ENCODE peak calls at places on chromosomes 3 and 15, in four cellular contexts. One of them, this sample, is unnamed.

GRCh38 chr3:31543375-31543774 is 10.7 kb downstream of the STT3B start:
- DNase-seq in WTC11: no peak
- DNase-seq in A549: no peak
- DNase-seq in K562: no peak
- DNase-seq in this sample: no peak

GRCh38 chr3:40465111-40465407 is 7.9 kb downstream of the RPL14 start:
- DNase-seq in WTC11: no peak
- DNase-seq in A549: no peak
- DNase-seq in K562: no peak
- DNase-seq in this sample: no peak

GRCh38 chr15:39908186-39908585 is 11.9 kb downstream of the GPR176 start:
- DNase-seq in WTC11: no peak
- DNase-seq in A549: no peak
- DNase-seq in K562: no peak
- DNase-seq in this sample: no peak

GRCh38 chr3:188179006-188179966 is 25.3 kb downstream of the LPP start:
- DNase-seq in WTC11: no peak
- DNase-seq in A549: no peak
- DNase-seq in K562: no peak
- DNase-seq in this sample: no peak

GRCh38 chr15:57388199-57388863 is 12.0 kb downstream of the CGNL1 start:
- DNase-seq in WTC11: no peak
- DNase-seq in A549: no peak
- DNase-seq in K562: no peak
- DNase-seq in this sample: no peak

GRCh38 chr3:97817965-97818364 is 3.8 kb upstream of the CRYBG3 start:
- DNase-seq in WTC11: no peak
- DNase-seq in A549: no peak
- DNase-seq in K562: no peak
- DNase-seq in this sample: no peak

GRCh38 chr15:73859236-73859635 is 14.1 kb upstream of the TBC1D21 start:
- DNase-seq in WTC11: no peak
- DNase-seq in A549: no peak
- DNase-seq in K562: no peak
- DNase-seq in this sample: no peak

GRCh38 chr3:125008766-125009165 is 47.0 kb downstream of the HEG1 start:
- DNase-seq in WTC11: no peak
- DNase-seq in A549: no peak
- DNase-seq in K562: no peak
- DNase-seq in this sample: no peak

GRCh38 chr3:128240232-128240631 is 87.0 kb downstream of the EEFSEC start:
- DNase-seq in WTC11: no peak
- DNase-seq in A549: no peak
- DNase-seq in K562: no peak
- DNase-seq in this sample: no peak

GRCh38 chr15:39396979-39397615 is 183.8 kb upstream of the THBS1 start:
- DNase-seq in WTC11: no peak
- DNase-seq in A549: no peak
- DNase-seq in K562: peak; percentile 54
- DNase-seq in this sample: no peak

GRCh38 chr15:83099290-83099689 is 8.2 kb upstream of the TM6SF1 start:
- DNase-seq in WTC11: no peak
- DNase-seq in A549: no peak
- DNase-seq in K562: peak; percentile 28
- DNase-seq in this sample: no peak

GRCh38 chr3:12922299-12922698 is 80.9 kb upstream of the RPL32 start:
- DNase-seq in WTC11: no peak
- DNase-seq in A549: no peak
- DNase-seq in K562: no peak
- DNase-seq in this sample: no peak

GRCh38 chr3:47578119-47578630 is 490 bp downstream of the CSPG5 start:
- DNase-seq in WTC11: peak; percentile 42
- DNase-seq in A549: peak; percentile 29
- DNase-seq in K562: peak; percentile 91
- DNase-seq in this sample: no peak

GRCh38 chr15:51004103-51004536 is 90.6 kb downstream of the TNFAIP8L3 start:
- DNase-seq in WTC11: no peak
- DNase-seq in A549: no peak
- DNase-seq in K562: peak; percentile 84
- DNase-seq in this sample: no peak

GRCh38 chr3:128312271-128312670 is 154.4 kb downstream of the DNAJB8 start:
- DNase-seq in WTC11: no peak
- DNase-seq in A549: no peak
- DNase-seq in K562: no peak
- DNase-seq in this sample: no peak

GRCh38 chr3:25429960-25430941 is 2.2 kb downstream of the RARB start:
- DNase-seq in WTC11: no peak
- DNase-seq in A549: no peak
- DNase-seq in K562: no peak
- DNase-seq in this sample: no peak

GRCh38 chr15:50064674-50065073 is 54.4 kb downstream of the ATP8B4 start:
- DNase-seq in WTC11: no peak
- DNase-seq in A549: no peak
- DNase-seq in K562: no peak
- DNase-seq in this sample: no peak

GRCh38 chr3:127113571-127113891 is 79.4 kb upstream of the PRR23E start:
- DNase-seq in WTC11: no peak
- DNase-seq in A549: no peak
- DNase-seq in K562: no peak
- DNase-seq in this sample: peak; percentile 95

GRCh38 chr15:59553879-59554735 is 57.5 kb upstream of the GCNT3 start:
- DNase-seq in WTC11: no peak
- DNase-seq in A549: peak; percentile 57
- DNase-seq in K562: no peak
- DNase-seq in this sample: peak; percentile 100

GRCh38 chr3:172259191-172259590 is 189.1 kb downstream of the GHSR start:
- DNase-seq in WTC11: no peak
- DNase-seq in A549: no peak
- DNase-seq in K562: no peak
- DNase-seq in this sample: no peak

GRCh38 chr3:169966951-169967915 is 626 bp downstream of the SEC62 start:
- DNase-seq in WTC11: peak; percentile 66
- DNase-seq in A549: peak; percentile 33
- DNase-seq in K562: peak; percentile 70
- DNase-seq in this sample: peak; percentile 6

GRCh38 chr3:36894924-36895323 is 49.9 kb downstream of the TRANK1 start:
- DNase-seq in WTC11: no peak
- DNase-seq in A549: no peak
- DNase-seq in K562: no peak
- DNase-seq in this sample: no peak

GRCh38 chr15:57440799-57441198 is 64.5 kb downstream of the CGNL1 start:
- DNase-seq in WTC11: no peak
- DNase-seq in A549: no peak
- DNase-seq in K562: no peak
- DNase-seq in this sample: no peak

GRCh38 chr3:62109534-62109933 is 263.8 kb downstream of the FEZF2 start:
- DNase-seq in WTC11: peak; percentile 38
- DNase-seq in A549: no peak
- DNase-seq in K562: no peak
- DNase-seq in this sample: peak; percentile 20

GRCh38 chr3:195003006-195003892 is 267.7 kb downstream of the XXYLT1 start:
- DNase-seq in WTC11: no peak
- DNase-seq in A549: no peak
- DNase-seq in K562: no peak
- DNase-seq in this sample: no peak

GRCh38 chr3:49295489-49296058 is 18.5 kb upstream of the C3orf62 start:
- DNase-seq in WTC11: peak; percentile 18
- DNase-seq in A549: peak; percentile 13
- DNase-seq in K562: peak; percentile 29
- DNase-seq in this sample: peak; percentile 35

GRCh38 chr3:72587282-72587681 is 261.0 kb downstream of the SHQ1 start:
- DNase-seq in WTC11: peak; percentile 30
- DNase-seq in A549: no peak
- DNase-seq in K562: no peak
- DNase-seq in this sample: no peak

GRCh38 chr3:86914651-86915050 is 76.3 kb downstream of the VGLL3 start:
- DNase-seq in WTC11: no peak
- DNase-seq in A549: no peak
- DNase-seq in K562: no peak
- DNase-seq in this sample: no peak

GRCh38 chr3:135581806-135582205 is 383.7 kb upstream of the PPP2R3A start:
- DNase-seq in WTC11: no peak
- DNase-seq in A549: no peak
- DNase-seq in K562: peak; percentile 55
- DNase-seq in this sample: no peak

GRCh38 chr3:148360046-148360445 is 337.7 kb upstream of the AGTR1 start:
- DNase-seq in WTC11: no peak
- DNase-seq in A549: no peak
- DNase-seq in K562: no peak
- DNase-seq in this sample: no peak
- TF ChIP-seq NR3C1 in WTC11: no peak
- TF ChIP-seq NR3C1 in A549: no peak
- TF ChIP-seq NR3C1 in K562: no peak
- TF ChIP-seq NR3C1 in this sample: no peak

GRCh38 chr3:122403489-122403888 is 12.4 kb downstream of the WDR5B start:
- DNase-seq in WTC11: no peak
- DNase-seq in A549: no peak
- DNase-seq in K562: no peak
- DNase-seq in this sample: no peak
- TF ChIP-seq NR3C1 in WTC11: no peak
- TF ChIP-seq NR3C1 in A549: no peak
- TF ChIP-seq NR3C1 in K562: no peak
- TF ChIP-seq NR3C1 in this sample: no peak

DNA sequence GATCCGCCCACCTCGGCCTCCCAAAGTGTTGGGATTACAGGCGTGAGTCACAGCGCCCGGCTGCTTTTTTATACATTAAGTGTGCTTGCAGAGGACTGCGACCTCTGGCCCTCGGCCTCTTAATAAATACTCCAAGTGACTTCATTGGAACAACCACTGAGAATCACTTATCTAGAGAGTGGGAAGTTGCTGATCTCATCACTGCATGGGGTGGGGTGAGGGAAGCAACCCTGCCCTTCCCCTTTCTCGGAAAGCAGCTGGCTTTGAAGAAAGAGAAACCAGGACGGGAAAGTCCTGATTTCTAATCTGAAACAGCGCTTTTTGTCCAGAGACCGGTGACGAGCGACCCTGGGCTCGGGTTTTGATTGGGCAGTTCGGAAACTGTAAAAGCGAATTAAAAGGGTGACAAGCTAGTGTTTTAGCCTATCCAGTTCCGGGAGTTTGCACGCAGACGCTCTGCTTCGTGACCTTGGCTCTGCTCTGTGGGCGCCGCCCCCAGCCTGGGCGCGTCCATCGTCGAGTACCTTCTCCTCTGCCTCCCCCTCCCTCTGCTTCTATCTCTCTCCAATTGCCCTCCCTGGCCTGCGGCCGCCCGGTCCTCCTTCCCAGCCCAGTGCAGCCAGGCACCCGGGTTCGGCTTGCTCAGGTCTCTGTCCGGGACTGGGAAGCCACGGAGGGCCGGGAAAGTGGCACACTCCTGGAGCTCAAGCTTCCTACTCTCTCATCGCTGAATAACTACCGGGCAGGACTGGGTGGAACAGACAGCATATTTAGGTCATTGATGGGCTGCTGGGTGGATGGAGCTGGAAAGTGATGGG is 7.5 kb upstream of the TRIM69 start:
- DNase-seq in WTC11: peak; percentile 88
- DNase-seq in A549: peak; percentile 73
- DNase-seq in K562: peak; percentile 90
- DNase-seq in this sample: peak; percentile 96
- TF ChIP-seq NR3C1 in WTC11: no peak
- TF ChIP-seq NR3C1 in A549: no peak
- TF ChIP-seq NR3C1 in K562: no peak
- TF ChIP-seq NR3C1 in this sample: no peak

GRCh38 chr15:74913041-74913440 is 6.4 kb upstream of the FAM219B start:
- DNase-seq in WTC11: no peak
- DNase-seq in A549: no peak
- DNase-seq in K562: no peak
- DNase-seq in this sample: no peak
- TF ChIP-seq NR3C1 in WTC11: no peak
- TF ChIP-seq NR3C1 in A549: no peak
- TF ChIP-seq NR3C1 in K562: no peak
- TF ChIP-seq NR3C1 in this sample: no peak

DNA sequence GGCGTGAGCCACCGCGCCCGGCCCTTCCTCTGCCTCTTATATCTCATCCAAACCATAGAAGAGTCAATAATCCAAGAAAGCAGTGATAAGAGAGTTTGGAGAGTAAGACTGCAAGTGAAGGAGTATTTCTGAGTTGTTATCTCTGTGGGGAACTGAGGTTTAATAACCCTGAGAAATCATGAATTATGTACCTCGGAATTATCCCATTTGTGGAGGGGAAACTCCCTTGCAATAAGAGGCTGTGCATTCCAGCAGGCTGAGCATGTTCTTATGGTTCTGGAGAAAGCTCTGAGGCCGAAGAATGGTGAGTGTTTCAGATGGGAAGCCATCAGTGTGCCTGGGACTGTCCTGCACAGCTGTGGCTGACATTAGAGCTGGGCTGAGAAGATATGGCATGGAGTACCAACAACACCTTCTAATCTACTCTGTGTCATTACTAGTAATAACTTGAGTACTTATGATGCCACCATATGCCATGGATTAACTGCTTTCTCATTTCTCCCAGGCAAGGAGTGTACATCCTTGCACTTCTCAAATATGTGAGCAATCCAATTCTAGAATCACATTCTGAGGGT is 31.4 kb upstream of the NOX5 start:
- DNase-seq in WTC11: no peak
- DNase-seq in A549: no peak
- DNase-seq in K562: no peak
- DNase-seq in this sample: no peak
- TF ChIP-seq NR3C1 in WTC11: no peak
- TF ChIP-seq NR3C1 in A549: no peak
- TF ChIP-seq NR3C1 in K562: no peak
- TF ChIP-seq NR3C1 in this sample: no peak

DNA sequence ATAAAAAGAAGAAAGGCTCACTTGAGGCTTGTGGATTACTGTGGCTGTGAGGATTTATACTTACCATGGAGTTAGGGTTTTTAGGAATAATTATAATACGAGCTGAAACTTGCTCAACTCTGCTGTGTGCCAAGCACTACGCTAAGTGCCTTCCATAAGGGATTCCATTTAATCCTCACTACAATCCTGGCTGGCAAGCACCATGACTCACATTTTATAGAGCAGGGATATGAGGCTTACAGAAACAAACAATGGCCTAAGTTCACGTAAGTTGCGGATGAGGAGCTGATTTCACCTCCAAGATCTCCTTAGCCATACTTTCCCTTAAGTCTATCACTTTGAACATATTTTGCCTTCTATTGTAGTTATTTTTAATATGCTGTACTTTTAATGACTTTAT is 43.9 kb upstream of the ARL8B start:
- DNase-seq in WTC11: no peak
- DNase-seq in A549: peak; percentile 29
- DNase-seq in K562: no peak
- DNase-seq in this sample: no peak
- TF ChIP-seq NR3C1 in WTC11: no peak
- TF ChIP-seq NR3C1 in A549: no peak
- TF ChIP-seq NR3C1 in K562: no peak
- TF ChIP-seq NR3C1 in this sample: no peak

GRCh38 chr3:37945803-37946530 is 44.6 kb upstream of the VILL start:
- DNase-seq in WTC11: no peak
- DNase-seq in A549: peak; percentile 18
- DNase-seq in K562: no peak
- DNase-seq in this sample: no peak
- TF ChIP-seq NR3C1 in WTC11: no peak
- TF ChIP-seq NR3C1 in A549: no peak
- TF ChIP-seq NR3C1 in K562: no peak
- TF ChIP-seq NR3C1 in this sample: no peak

This sample was measured in HepG2.